ENCODE peak calls at places on chromosomes 13 and 19, in four cellular contexts. U is activated B cell treated with CpG ODN at 0.5 μM for 24 hours, D is NCI-H2081, H is Daoy. B is an unnamed sample.
A peak's percentile ranks its signal among the peaks of the same experiment; 100 is the strongest.

GRCh38 chr13:109383683-109384082 is 402.7 kb downstream of the IRS2 start:
- DNase-seq in U (no peak), D (no peak), H (peak; percentile 19), B (no peak)

GRCh38 chr19:13063461-13064091 is 39.1 kb downstream of the LYL1 start:
- DNase-seq in H (no peak), U (no peak), D (no peak), B (no peak)

GRCh38 chr19:13226983-13227382 is 76.8 kb downstream of the IER2 start:
- DNase-seq in D (no peak), U (no peak), H (no peak), B (no peak)

GRCh38 chr19:1315470-1316166 is 29.9 kb downstream of the EFNA2 start:
- DNase-seq in H (peak; percentile 66), D (peak; percentile 30), U (peak; percentile 40), B (no peak)

GRCh38 chr19:48568345-48568886 is 16.4 kb downstream of the SULT2B1 start:
- DNase-seq in D (no peak), U (no peak), H (peak; percentile 95), B (no peak)

GRCh38 chr19:35895911-35896642 is 4.3 kb downstream of the NFKBID start:
- DNase-seq in H (no peak), U (no peak), D (no peak), B (peak; percentile 37)

GRCh38 chr13:107864543-107865460 is 350.5 kb downstream of the LIG4 start:
- DNase-seq in D (peak; percentile 20), U (no peak), H (peak; percentile 51), B (no peak)

GRCh38 chr19:19627716-19628498 is at the start of gene LPAR2:
- DNase-seq in D (peak; percentile 64), H (no peak), U (peak; percentile 81), B (peak; percentile 77)

GRCh38 chr13:31001647-31002046 is 69.2 kb downstream of the TEX26 start:
- DNase-seq in H (peak; percentile 36), D (no peak), U (no peak), B (no peak)

GRCh38 chr13:107866007-107866665 is 349.2 kb downstream of the LIG4 start:
- DNase-seq in U (no peak), D (peak; percentile 53), H (peak; percentile 60), B (no peak)

GRCh38 chr13:46934749-46935148 is 37.9 kb upstream of the HTR2A start:
- DNase-seq in U (no peak), H (no peak), D (no peak), B (no peak)

GRCh38 chr19:3537101-3537437 is 1.9 kb upstream of the TEKTIP1 start:
- DNase-seq in H (no peak), U (no peak), D (no peak), B (no peak)

GRCh38 chr13:31242342-31242741 is 42.6 kb downstream of the B3GLCT start:
- DNase-seq in U (no peak), D (no peak), H (no peak), B (no peak)

GRCh38 chr13:20847298-20847697 is 55.2 kb downstream of the XPO4 start:
- DNase-seq in U (no peak), H (no peak), D (no peak), B (no peak)

GRCh38 chr19:42443944-42444398 is 1.2 kb upstream of the CXCL17 start:
- DNase-seq in D (peak; percentile 27), H (no peak), U (no peak), B (no peak)

GRCh38 chr19:58558066-58558622 is at the start of gene UBE2M:
- DNase-seq in H (no peak), U (no peak), D (no peak), B (no peak)

GRCh38 chr13:87311165-87311564 is 360.0 kb upstream of the SLITRK5 start:
- DNase-seq in D (no peak), U (no peak), H (peak; percentile 3), B (no peak)

GRCh38 chr13:51230473-51231105 is 8.4 kb downstream of the FAM124A start:
- DNase-seq in D (no peak), U (no peak), H (peak; percentile 12), B (no peak)

GRCh38 chr13:102935896-102936321 is 90.1 kb downstream of the ERCC5 start:
- DNase-seq in D (no peak), U (no peak), H (no peak), B (no peak)

B was measured in memory B cell.